ENCODE peak calls at places on chromosomes 3 and 15, in nine cellular contexts. I is OCI-LY7, Z is body of pancreas, B is pancreas, R is GM04503, G is GM12865, Q is progenitor cell of endocrine pancreas, C is activated gamma-delta T cell treated with Interleukin-2 at 50 U/mL for 16 hours, F is GM10248. N is an unnamed sample.

GRCh38 chr15:31329640-31330010 is 3.0 kb downstream of the KLF13 start:
- DNase-seq in I (no peak), B (no peak), F (no peak), Z (peak), Q (no peak), R (no peak), G (no peak), C (no peak), N (no peak)

GRCh38 chr3:17830786-17831185 is 88.4 kb upstream of the TBC1D5 start:
- DNase-seq in G (no peak), C (no peak), F (no peak), Q (no peak), B (no peak), R (no peak), I (no peak), Z (no peak), N (no peak)

GRCh38 chr3:66115858-66116654 is 77.3 kb upstream of the MAGI1 start:
- DNase-seq in I (no peak), G (no peak), B (peak), Z (peak), C (no peak), F (no peak), R (peak), Q (no peak), N (peak)

GRCh38 chr3:4990061-4990460 is 10.8 kb downstream of the BHLHE40 start:
- DNase-seq in B (no peak), Q (no peak), C (no peak), G (no peak), Z (no peak), F (no peak), I (no peak), R (no peak), N (no peak)

GRCh38 chr15:86676002-86676401 is 596.3 kb downstream of the AGBL1 start:
- DNase-seq in F (no peak), B (no peak), C (no peak), Z (no peak), R (no peak), I (no peak), G (no peak), Q (no peak), N (no peak)

GRCh38 chr15:60017538-60018199 is 13.6 kb downstream of the FOXB1 start:
- DNase-seq in R (no peak), B (no peak), Z (no peak), C (no peak), F (no peak), G (no peak), I (no peak), Q (no peak), N (peak)

GRCh38 chr3:136171097-136171542 is 25.0 kb downstream of the MSL2 start:
- DNase-seq in Z (no peak), B (no peak), G (no peak), I (no peak), R (no peak), C (no peak), F (no peak), Q (no peak), N (no peak)

GRCh38 chr15:72797338-72797689 is 13.8 kb upstream of the ADPGK start:
- DNase-seq in Z (no peak), R (no peak), I (no peak), Q (no peak), F (no peak), B (no peak), C (no peak), G (no peak), N (no peak)

GRCh38 chr3:183980408-183980807 is 37.3 kb downstream of the ABCC5 start:
- DNase-seq in C (no peak), B (no peak), F (no peak), Z (peak), R (no peak), I (no peak), Q (no peak), G (no peak), N (no peak)

GRCh38 chr3:132530624-132531023 is 66.4 kb upstream of the ACKR4 start:
- DNase-seq in C (no peak), R (no peak), F (no peak), Q (no peak), B (no peak), G (no peak), I (no peak), Z (no peak), N (no peak)

GRCh38 chr15:55742498-55742926 is 440 bp downstream of the PRTG start:
- DNase-seq in Z (peak), Q (no peak), B (peak), I (no peak), C (no peak), G (peak), R (no peak), F (peak), N (peak)

GRCh38 chr3:16395229-16395628 is 118.3 kb downstream of the RFTN1 start:
- DNase-seq in G (no peak), F (no peak), R (no peak), Z (no peak), B (no peak), I (no peak), C (no peak), Q (no peak), N (no peak)

GRCh38 chr3:144200004-144200403 is 228.4 kb downstream of the DIPK2A start:
- DNase-seq in Q (no peak), C (no peak), B (no peak), I (no peak), Z (no peak), R (no peak), G (no peak), F (no peak), N (no peak)

GRCh38 chr3:34011171-34012101 is 213.0 kb downstream of the PDCD6IP start:
- DNase-seq in C (no peak), Z (no peak), G (peak), R (no peak), I (peak), Q (no peak), B (no peak), F (no peak), N (no peak)

GRCh38 chr15:100259266-100259665 is 82.5 kb downstream of the ADAMTS17 start:
- DNase-seq in C (no peak), Q (peak), F (no peak), Z (no peak), I (no peak), B (no peak), G (no peak), R (no peak), N (no peak)

GRCh38 chr3:168989396-168989795 is 674.1 kb downstream of the MECOM start:
- DNase-seq in B (no peak), Z (peak), C (no peak), I (no peak), Q (no peak), R (no peak), F (no peak), G (no peak), N (no peak)

GRCh38 chr3:197030379-197031314 is 1.0 kb upstream of the MELTF start:
- DNase-seq in Q (no peak), I (no peak), R (no peak), F (no peak), B (no peak), Z (no peak), G (no peak), C (no peak), N (no peak)

GRCh38 chr3:52039426-52039825 is 16.9 kb downstream of the DUSP7 start:
- DNase-seq in I (no peak), B (no peak), G (no peak), Z (no peak), F (no peak), Q (no peak), R (no peak), C (no peak), N (no peak)

GRCh38 chr3:98406034-98406433 is 15.6 kb downstream of the OR5K3 start:
- DNase-seq in I (peak), B (no peak), G (no peak), R (no peak), Q (no peak), C (no peak), Z (no peak), F (no peak), N (no peak)

N was measured in HS-5.